ENCODE peak calls at places on chromosomes 16 and 17, in seven cellular contexts. X is glutamatergic neuron, Z is NCI-H774, B is sciatic nerve, Y is mammary epithelial cell, J is gastrocnemius medialis, D is colonic mucosa. C is an unnamed sample.

GRCh38 chr16:81649561-81649960 is 129.5 kb upstream of the PLCG2 start:
- DNase-seq in X (no peak), Z (no peak), B (no peak), Y (no peak), J (no peak), D (no peak), C (no peak)

GRCh38 chr16:88383401-88384221 is 852 bp downstream of the ZNF469 start:
- DNase-seq in X (peak), Z (no peak), B (peak), Y (no peak), J (peak), D (no peak), C (peak)

GRCh38 chr17:53176629-53177028 is 646.1 kb upstream of the KIF2B start:
- DNase-seq in X (no peak), Z (no peak), B (no peak), Y (no peak), J (no peak), D (no peak), C (no peak)

GRCh38 chr16:2856061-2856670 is 1.8 kb downstream of the PRSS22 start:
- DNase-seq in X (no peak), Z (peak), B (peak), Y (peak), J (no peak), D (peak), C (peak)

GRCh38 chr17:42659079-42659931 is at the start of gene TUBG2:
- DNase-seq in X (peak), Z (peak), B (peak), Y (peak), J (peak), D (peak), C (peak)

GRCh38 chr16:48126801-48127644 is 28.8 kb downstream of the ABCC12 start:
- DNase-seq in X (no peak), Z (peak), B (no peak), Y (peak), J (peak), D (no peak), C (no peak)

GRCh38 chr16:4116328-4117249 is at the start of gene ADCY9:
- DNase-seq in X (peak), Z (peak), B (peak), Y (peak), J (peak), D (peak), C (peak)

GRCh38 chr16:71407731-71408130 is 34.1 kb downstream of the TLE7 start:
- DNase-seq in X (no peak), Z (no peak), B (no peak), Y (no peak), J (no peak), D (no peak), C (no peak)

GRCh38 chr16:30990105-30990504 is 5.1 kb downstream of the HSD3B7 start:
- DNase-seq in X (no peak), Z (no peak), B (no peak), Y (no peak), J (no peak), D (no peak), C (no peak)

C was measured in activated T-cell treated with anti-CD3 and anti-CD28 coated beads, Interleukin-2, amount 50 U/mL, for 24 hours.